ENCODE peak calls at places on chromosomes 3 and 15, in ten cellular contexts. One of them, this sample, is unnamed.

GRCh38 chr15:98085003-98085639 is 124.6 kb downstream of the ARRDC4 start:
- DNase-seq in breast epithelium: no peak
- DNase-seq in A549: peak
- DNase-seq in body of pancreas: peak
- DNase-seq in spleen: no peak
- DNase-seq in stomach: peak
- DNase-seq in uterus: peak
- DNase-seq in vagina: no peak
- DNase-seq in GM12892: no peak
- DNase-seq in NB4: peak
- DNase-seq in this sample: no peak

GRCh38 chr3:102206506-102207145 is 228.2 kb upstream of the ZPLD1 start:
- DNase-seq in breast epithelium: no peak
- DNase-seq in A549: no peak
- DNase-seq in body of pancreas: peak
- DNase-seq in spleen: no peak
- DNase-seq in stomach: peak
- DNase-seq in uterus: peak
- DNase-seq in vagina: no peak
- DNase-seq in GM12892: no peak
- DNase-seq in NB4: no peak
- DNase-seq in this sample: no peak

GRCh38 chr15:101276501-101277037 is 716 bp downstream of the SELENOS start:
- DNase-seq in breast epithelium: no peak
- DNase-seq in A549: no peak
- DNase-seq in body of pancreas: no peak
- DNase-seq in spleen: no peak
- DNase-seq in stomach: no peak
- DNase-seq in uterus: no peak
- DNase-seq in vagina: no peak
- DNase-seq in GM12892: no peak
- DNase-seq in NB4: peak
- DNase-seq in this sample: no peak

GRCh38 chr3:210649-211048 is 14.1 kb downstream of the CHL1 start:
- DNase-seq in breast epithelium: no peak
- DNase-seq in A549: no peak
- DNase-seq in body of pancreas: no peak
- DNase-seq in spleen: no peak
- DNase-seq in stomach: no peak
- DNase-seq in uterus: no peak
- DNase-seq in vagina: no peak
- DNase-seq in GM12892: no peak
- DNase-seq in NB4: no peak
- DNase-seq in this sample: no peak

GRCh38 chr3:60363817-60364216 is 887.4 kb downstream of the FHIT start:
- DNase-seq in breast epithelium: no peak
- DNase-seq in A549: no peak
- DNase-seq in body of pancreas: no peak
- DNase-seq in spleen: no peak
- DNase-seq in stomach: no peak
- DNase-seq in uterus: no peak
- DNase-seq in vagina: no peak
- DNase-seq in GM12892: no peak
- DNase-seq in NB4: no peak
- DNase-seq in this sample: no peak

GRCh38 chr3:55307622-55308021 is 179.5 kb downstream of the WNT5A start:
- DNase-seq in breast epithelium: no peak
- DNase-seq in A549: no peak
- DNase-seq in body of pancreas: no peak
- DNase-seq in spleen: no peak
- DNase-seq in stomach: no peak
- DNase-seq in uterus: no peak
- DNase-seq in vagina: no peak
- DNase-seq in GM12892: no peak
- DNase-seq in NB4: no peak
- DNase-seq in this sample: no peak

GRCh38 chr15:89332446-89332845 is 2.2 kb downstream of the POLG start:
- DNase-seq in breast epithelium: no peak
- DNase-seq in A549: peak
- DNase-seq in body of pancreas: no peak
- DNase-seq in spleen: no peak
- DNase-seq in stomach: no peak
- DNase-seq in uterus: no peak
- DNase-seq in vagina: no peak
- DNase-seq in GM12892: no peak
- DNase-seq in NB4: peak
- DNase-seq in this sample: no peak

GRCh38 chr3:38960042-38960622 is 91.6 kb downstream of the SCN11A start:
- DNase-seq in breast epithelium: no peak
- DNase-seq in A549: no peak
- DNase-seq in body of pancreas: peak
- DNase-seq in spleen: no peak
- DNase-seq in stomach: no peak
- DNase-seq in uterus: no peak
- DNase-seq in vagina: no peak
- DNase-seq in GM12892: no peak
- DNase-seq in NB4: no peak
- DNase-seq in this sample: no peak

GRCh38 chr15:73601449-73602425 is 31.5 kb downstream of the NPTN start:
- DNase-seq in breast epithelium: peak
- DNase-seq in A549: peak
- DNase-seq in body of pancreas: peak
- DNase-seq in spleen: no peak
- DNase-seq in stomach: no peak
- DNase-seq in uterus: peak
- DNase-seq in vagina: no peak
- DNase-seq in GM12892: no peak
- DNase-seq in NB4: peak
- DNase-seq in this sample: no peak

GRCh38 chr15:77866186-77866585 is 211.3 kb downstream of the TBC1D2B start:
- DNase-seq in breast epithelium: no peak
- DNase-seq in A549: no peak
- DNase-seq in body of pancreas: no peak
- DNase-seq in spleen: no peak
- DNase-seq in stomach: no peak
- DNase-seq in uterus: no peak
- DNase-seq in vagina: no peak
- DNase-seq in GM12892: no peak
- DNase-seq in NB4: no peak
- DNase-seq in this sample: no peak

GRCh38 chr3:39178553-39178952 is 13.8 kb downstream of the XIRP1 start:
- DNase-seq in breast epithelium: no peak
- DNase-seq in A549: no peak
- DNase-seq in body of pancreas: no peak
- DNase-seq in spleen: no peak
- DNase-seq in stomach: no peak
- DNase-seq in uterus: no peak
- DNase-seq in vagina: no peak
- DNase-seq in GM12892: no peak
- DNase-seq in NB4: no peak
- DNase-seq in this sample: no peak

GRCh38 chr3:23041918-23042696 is 161.0 kb upstream of the UBE2E2 start:
- DNase-seq in breast epithelium: no peak
- DNase-seq in A549: no peak
- DNase-seq in body of pancreas: no peak
- DNase-seq in spleen: no peak
- DNase-seq in stomach: no peak
- DNase-seq in uterus: no peak
- DNase-seq in vagina: no peak
- DNase-seq in GM12892: no peak
- DNase-seq in NB4: no peak
- DNase-seq in this sample: no peak

GRCh38 chr3:140018556-140018955 is 83.6 kb downstream of the CLSTN2 start:
- DNase-seq in breast epithelium: no peak
- DNase-seq in A549: no peak
- DNase-seq in body of pancreas: no peak
- DNase-seq in spleen: no peak
- DNase-seq in stomach: no peak
- DNase-seq in uterus: no peak
- DNase-seq in vagina: no peak
- DNase-seq in GM12892: no peak
- DNase-seq in NB4: no peak
- DNase-seq in this sample: no peak

GRCh38 chr15:70701891-70702568 is 61.3 kb downstream of the UACA start:
- DNase-seq in breast epithelium: no peak
- DNase-seq in A549: peak
- DNase-seq in body of pancreas: no peak
- DNase-seq in spleen: no peak
- DNase-seq in stomach: no peak
- DNase-seq in uterus: no peak
- DNase-seq in vagina: no peak
- DNase-seq in GM12892: no peak
- DNase-seq in NB4: no peak
- DNase-seq in this sample: no peak

GRCh38 chr15:67030036-67030762 is 35.2 kb upstream of the SMAD3 start:
- DNase-seq in breast epithelium: no peak
- DNase-seq in A549: no peak
- DNase-seq in body of pancreas: peak
- DNase-seq in spleen: no peak
- DNase-seq in stomach: no peak
- DNase-seq in uterus: no peak
- DNase-seq in vagina: no peak
- DNase-seq in GM12892: no peak
- DNase-seq in NB4: no peak
- DNase-seq in this sample: no peak

GRCh38 chr3:99915911-99916310 is 98.2 kb downstream of the CMSS1 start:
- DNase-seq in breast epithelium: no peak
- DNase-seq in A549: no peak
- DNase-seq in body of pancreas: no peak
- DNase-seq in spleen: no peak
- DNase-seq in stomach: no peak
- DNase-seq in uterus: no peak
- DNase-seq in vagina: no peak
- DNase-seq in GM12892: no peak
- DNase-seq in NB4: no peak
- DNase-seq in this sample: no peak

GRCh38 chr3:156750191-156750873 is 75.8 kb upstream of the LEKR1 start:
- DNase-seq in breast epithelium: no peak
- DNase-seq in A549: no peak
- DNase-seq in body of pancreas: no peak
- DNase-seq in spleen: no peak
- DNase-seq in stomach: no peak
- DNase-seq in uterus: no peak
- DNase-seq in vagina: no peak
- DNase-seq in GM12892: no peak
- DNase-seq in NB4: no peak
- DNase-seq in this sample: peak

GRCh38 chr3:51559266-51559907 is 20.9 kb downstream of the RAD54L2 start:
- DNase-seq in breast epithelium: no peak
- DNase-seq in A549: no peak
- DNase-seq in body of pancreas: peak
- DNase-seq in spleen: no peak
- DNase-seq in stomach: no peak
- DNase-seq in uterus: peak
- DNase-seq in vagina: no peak
- DNase-seq in GM12892: no peak
- DNase-seq in NB4: no peak
- DNase-seq in this sample: no peak

GRCh38 chr3:13567684-13568514 is 19.0 kb downstream of the FBLN2 start:
- DNase-seq in breast epithelium: no peak
- DNase-seq in A549: no peak
- DNase-seq in body of pancreas: no peak
- DNase-seq in spleen: peak
- DNase-seq in stomach: no peak
- DNase-seq in uterus: no peak
- DNase-seq in vagina: no peak
- DNase-seq in GM12892: no peak
- DNase-seq in NB4: no peak
- DNase-seq in this sample: no peak

DNA sequence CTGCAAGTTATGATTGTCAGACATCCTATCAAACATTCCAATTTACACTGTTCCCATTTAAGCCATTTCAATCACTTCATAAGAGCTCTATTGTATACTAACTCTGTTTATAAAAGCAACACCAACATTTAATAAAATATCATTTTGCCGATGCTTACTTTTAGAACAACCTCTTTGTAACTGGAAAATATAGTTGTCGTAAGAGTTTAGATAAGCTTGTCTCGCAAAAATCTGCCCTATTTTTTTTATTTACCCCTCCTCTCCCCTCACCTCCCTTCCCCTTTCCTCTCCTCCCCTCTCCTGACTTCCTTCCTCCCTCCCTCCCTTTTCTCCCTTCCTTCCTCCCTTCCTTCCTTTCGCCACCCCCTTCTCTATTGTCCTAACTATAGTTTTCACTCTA is 105.7 kb upstream of the PEX5L start:
- DNase-seq in breast epithelium: no peak
- DNase-seq in A549: no peak
- DNase-seq in body of pancreas: no peak
- DNase-seq in spleen: no peak
- DNase-seq in stomach: no peak
- DNase-seq in uterus: no peak
- DNase-seq in vagina: no peak
- DNase-seq in GM12892: no peak
- DNase-seq in NB4: no peak
- DNase-seq in this sample: no peak
- TF ChIP-seq POLR2A in breast epithelium: no peak
- TF ChIP-seq POLR2A in A549: no peak
- TF ChIP-seq POLR2A in body of pancreas: no peak
- TF ChIP-seq POLR2A in spleen: no peak
- TF ChIP-seq POLR2A in stomach: no peak
- TF ChIP-seq POLR2A in uterus: no peak
- TF ChIP-seq POLR2A in vagina: no peak
- TF ChIP-seq POLR2A in GM12892: no peak
- TF ChIP-seq POLR2A in NB4: no peak
- TF ChIP-seq POLR2A in this sample: no peak

GRCh38 chr3:14947105-14947885 is at the start of gene NR2C2:
- DNase-seq in breast epithelium: peak
- DNase-seq in A549: peak
- DNase-seq in body of pancreas: peak
- DNase-seq in spleen: peak
- DNase-seq in stomach: peak
- DNase-seq in uterus: peak
- DNase-seq in vagina: no peak
- DNase-seq in GM12892: peak
- DNase-seq in NB4: peak
- DNase-seq in this sample: peak
- TF ChIP-seq POLR2A in breast epithelium: no peak
- TF ChIP-seq POLR2A in A549: peak
- TF ChIP-seq POLR2A in body of pancreas: peak
- TF ChIP-seq POLR2A in spleen: no peak
- TF ChIP-seq POLR2A in stomach: no peak
- TF ChIP-seq POLR2A in uterus: peak
- TF ChIP-seq POLR2A in vagina: peak
- TF ChIP-seq POLR2A in GM12892: peak
- TF ChIP-seq POLR2A in NB4: peak
- TF ChIP-seq POLR2A in this sample: peak

GRCh38 chr3:141410408-141410807 is 42.1 kb downstream of the ZBTB38 start:
- DNase-seq in breast epithelium: no peak
- DNase-seq in A549: no peak
- DNase-seq in body of pancreas: peak
- DNase-seq in spleen: no peak
- DNase-seq in stomach: no peak
- DNase-seq in uterus: peak
- DNase-seq in vagina: no peak
- DNase-seq in GM12892: no peak
- DNase-seq in NB4: no peak
- DNase-seq in this sample: no peak
- TF ChIP-seq POLR2A in breast epithelium: no peak
- TF ChIP-seq POLR2A in A549: no peak
- TF ChIP-seq POLR2A in body of pancreas: no peak
- TF ChIP-seq POLR2A in spleen: no peak
- TF ChIP-seq POLR2A in stomach: no peak
- TF ChIP-seq POLR2A in uterus: no peak
- TF ChIP-seq POLR2A in vagina: no peak
- TF ChIP-seq POLR2A in GM12892: no peak
- TF ChIP-seq POLR2A in NB4: no peak
- TF ChIP-seq POLR2A in this sample: no peak

GRCh38 chr3:186930143-186930638 is at the start of gene ST6GAL1:
- DNase-seq in breast epithelium: no peak
- DNase-seq in A549: peak
- DNase-seq in body of pancreas: peak
- DNase-seq in spleen: peak
- DNase-seq in stomach: peak
- DNase-seq in uterus: peak
- DNase-seq in vagina: no peak
- DNase-seq in GM12892: peak
- DNase-seq in NB4: peak
- DNase-seq in this sample: peak
- TF ChIP-seq POLR2A in breast epithelium: no peak
- TF ChIP-seq POLR2A in A549: peak
- TF ChIP-seq POLR2A in body of pancreas: peak
- TF ChIP-seq POLR2A in spleen: no peak
- TF ChIP-seq POLR2A in stomach: no peak
- TF ChIP-seq POLR2A in uterus: peak
- TF ChIP-seq POLR2A in vagina: peak
- TF ChIP-seq POLR2A in GM12892: peak
- TF ChIP-seq POLR2A in NB4: peak
- TF ChIP-seq POLR2A in this sample: no peak